ENCODE peak calls at places on chromosome 12, in five cellular contexts. One of them, this sample, is unnamed.

GRCh38 chr12:58787021-58787760 is 133.1 kb downstream of the LRIG3 start:
- DNase-seq in H1: no peak
- DNase-seq in H9: no peak
- DNase-seq in neuronal stem cell: no peak
- DNase-seq in trophoblast cell: no peak
- DNase-seq in this sample: no peak

GRCh38 chr12:127191124-127191523 is 1075.8 kb upstream of the TMEM132C start:
- DNase-seq in H1: no peak
- DNase-seq in H9: no peak
- DNase-seq in neuronal stem cell: no peak
- DNase-seq in trophoblast cell: no peak
- DNase-seq in this sample: no peak

GRCh38 chr12:79057540-79057939 is 193.0 kb downstream of the SYT1 start:
- DNase-seq in H1: no peak
- DNase-seq in H9: no peak
- DNase-seq in neuronal stem cell: no peak
- DNase-seq in trophoblast cell: no peak
- DNase-seq in this sample: no peak

GRCh38 chr12:22738945-22739344 is 114.0 kb downstream of the ETNK1 start:
- DNase-seq in H1: no peak
- DNase-seq in H9: no peak
- DNase-seq in neuronal stem cell: no peak
- DNase-seq in trophoblast cell: no peak
- DNase-seq in this sample: peak

GRCh38 chr12:47776471-47777143 is 3.6 kb downstream of the SLC48A1 start:
- DNase-seq in H1: no peak
- DNase-seq in H9: no peak
- DNase-seq in neuronal stem cell: no peak
- DNase-seq in trophoblast cell: peak
- DNase-seq in this sample: peak

GRCh38 chr12:8609061-8609570 is 3.5 kb downstream of the AICDA start:
- DNase-seq in H1: no peak
- DNase-seq in H9: peak
- DNase-seq in neuronal stem cell: peak
- DNase-seq in trophoblast cell: peak
- DNase-seq in this sample: peak

GRCh38 chr12:32003654-32004053 is 44.4 kb downstream of the RESF1 start:
- DNase-seq in H1: no peak
- DNase-seq in H9: no peak
- DNase-seq in neuronal stem cell: no peak
- DNase-seq in trophoblast cell: no peak
- DNase-seq in this sample: no peak

GRCh38 chr12:12403264-12404248 is 46.7 kb downstream of the BORCS5 start:
- DNase-seq in H1: no peak
- DNase-seq in H9: no peak
- DNase-seq in neuronal stem cell: no peak
- DNase-seq in trophoblast cell: peak
- DNase-seq in this sample: no peak

GRCh38 chr12:69688496-69689427 is 10.3 kb downstream of the BEST3 start:
- DNase-seq in H1: peak
- DNase-seq in H9: peak
- DNase-seq in neuronal stem cell: no peak
- DNase-seq in trophoblast cell: peak
- DNase-seq in this sample: peak

GRCh38 chr12:99259040-99259934 is 388.3 kb upstream of the GARIN6 start:
- DNase-seq in H1: no peak
- DNase-seq in H9: no peak
- DNase-seq in neuronal stem cell: no peak
- DNase-seq in trophoblast cell: peak
- DNase-seq in this sample: peak

GRCh38 chr12:10701226-10701681 is 21.9 kb downstream of the YBX3 start:
- DNase-seq in H1: no peak
- DNase-seq in H9: no peak
- DNase-seq in neuronal stem cell: no peak
- DNase-seq in trophoblast cell: no peak
- DNase-seq in this sample: no peak

GRCh38 chr12:19740472-19741131 is 301.3 kb downstream of the AEBP2 start:
- DNase-seq in H1: no peak
- DNase-seq in H9: no peak
- DNase-seq in neuronal stem cell: no peak
- DNase-seq in trophoblast cell: no peak
- DNase-seq in this sample: no peak

GRCh38 chr12:116818341-116818856 is 62.8 kb downstream of the HRK start:
- DNase-seq in H1: no peak
- DNase-seq in H9: no peak
- DNase-seq in neuronal stem cell: no peak
- DNase-seq in trophoblast cell: peak
- DNase-seq in this sample: peak

GRCh38 chr12:22437031-22437806 is 102.7 kb upstream of the ST8SIA1 start:
- DNase-seq in H1: no peak
- DNase-seq in H9: peak
- DNase-seq in neuronal stem cell: no peak
- DNase-seq in trophoblast cell: peak
- DNase-seq in this sample: no peak

GRCh38 chr12:123064356-123064755 is 83.9 kb downstream of the ARL6IP4 start:
- DNase-seq in H1: no peak
- DNase-seq in H9: no peak
- DNase-seq in neuronal stem cell: no peak
- DNase-seq in trophoblast cell: no peak
- DNase-seq in this sample: no peak

GRCh38 chr12:65823481-65824313 is 586 bp upstream of the HMGA2 start:
- DNase-seq in H1: peak
- DNase-seq in H9: peak
- DNase-seq in neuronal stem cell: peak
- DNase-seq in trophoblast cell: peak
- DNase-seq in this sample: peak
- H3K4me2 ChIP-seq in H1: peak
- H3K4me2 ChIP-seq in H9: peak
- H3K4me2 ChIP-seq in neuronal stem cell: peak
- H3K4me2 ChIP-seq in trophoblast cell: peak
- H3K4me2 ChIP-seq in this sample: peak

GRCh38 chr12:14601692-14602091 is 34.0 kb upstream of the PLBD1 start:
- DNase-seq in H1: no peak
- DNase-seq in H9: no peak
- DNase-seq in neuronal stem cell: no peak
- DNase-seq in trophoblast cell: no peak
- DNase-seq in this sample: no peak

GRCh38 chr12:14607561-14607960 is 39.9 kb upstream of the PLBD1 start:
- DNase-seq in H1: no peak
- DNase-seq in H9: no peak
- DNase-seq in neuronal stem cell: no peak
- DNase-seq in trophoblast cell: peak
- DNase-seq in this sample: no peak

GRCh38 chr12:14602128-14602527 is 34.4 kb upstream of the PLBD1 start:
- DNase-seq in H1: no peak
- DNase-seq in H9: no peak
- DNase-seq in neuronal stem cell: no peak
- DNase-seq in trophoblast cell: no peak
- DNase-seq in this sample: no peak

GRCh38 chr12:14605401-14605989 is 37.8 kb upstream of the PLBD1 start:
- DNase-seq in H1: no peak
- DNase-seq in H9: no peak
- DNase-seq in neuronal stem cell: no peak
- DNase-seq in trophoblast cell: peak
- DNase-seq in this sample: no peak
- H2BK12ac ChIP-seq in H1: no peak
- H2BK12ac ChIP-seq in H9: no peak
- H2BK12ac ChIP-seq in neuronal stem cell: no peak
- H2BK12ac ChIP-seq in trophoblast cell: no peak
- H2BK12ac ChIP-seq in this sample: no peak

GRCh38 chr12:100574262-100575074 is 984 bp downstream of the GAS2L3 start:
- DNase-seq in H1: no peak
- DNase-seq in H9: peak
- DNase-seq in neuronal stem cell: peak
- DNase-seq in trophoblast cell: peak
- DNase-seq in this sample: peak
- H3K4me2 ChIP-seq in H1: peak
- H3K4me2 ChIP-seq in H9: peak
- H3K4me2 ChIP-seq in neuronal stem cell: peak
- H3K4me2 ChIP-seq in trophoblast cell: peak
- H3K4me2 ChIP-seq in this sample: peak

DNA sequence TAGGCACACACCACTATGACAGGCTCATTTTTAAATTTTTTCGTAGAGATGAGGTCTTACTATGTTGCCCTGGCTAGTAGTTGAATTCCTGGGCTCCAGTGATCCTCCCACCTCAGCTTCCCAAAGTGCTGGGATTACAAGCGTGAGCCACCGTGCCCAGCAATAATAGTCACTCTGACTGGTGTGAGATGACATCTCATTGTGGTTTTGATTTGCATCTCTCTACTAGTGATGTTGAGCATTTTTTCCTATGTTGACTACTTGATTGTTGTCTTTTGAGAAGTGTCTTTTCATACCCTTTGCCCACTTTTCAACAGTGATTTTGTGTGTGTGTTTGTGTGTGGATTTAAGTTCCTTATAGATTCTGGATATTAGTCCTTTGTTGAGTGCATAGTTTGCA is 26.3 kb downstream of the ATP2A2 start:
- DNase-seq in H1: no peak
- DNase-seq in H9: no peak
- DNase-seq in neuronal stem cell: no peak
- DNase-seq in trophoblast cell: peak
- DNase-seq in this sample: peak
- H2BK12ac ChIP-seq in H1: no peak
- H2BK12ac ChIP-seq in H9: no peak
- H2BK12ac ChIP-seq in neuronal stem cell: no peak
- H2BK12ac ChIP-seq in trophoblast cell: no peak
- H2BK12ac ChIP-seq in this sample: no peak

GRCh38 chr12:88417531-88417930 is 162.7 kb downstream of the KITLG start:
- DNase-seq in H1: no peak
- DNase-seq in H9: no peak
- DNase-seq in neuronal stem cell: no peak
- DNase-seq in trophoblast cell: no peak
- DNase-seq in this sample: no peak

GRCh38 chr12:88411689-88412088 is 168.6 kb downstream of the KITLG start:
- DNase-seq in H1: no peak
- DNase-seq in H9: no peak
- DNase-seq in neuronal stem cell: no peak
- DNase-seq in trophoblast cell: no peak
- DNase-seq in this sample: no peak

GRCh38 chr12:88416155-88416554 is 164.1 kb downstream of the KITLG start:
- DNase-seq in H1: no peak
- DNase-seq in H9: no peak
- DNase-seq in neuronal stem cell: no peak
- DNase-seq in trophoblast cell: no peak
- DNase-seq in this sample: no peak

GRCh38 chr12:88416786-88417185 is 163.5 kb downstream of the KITLG start:
- DNase-seq in H1: no peak
- DNase-seq in H9: no peak
- DNase-seq in neuronal stem cell: no peak
- DNase-seq in trophoblast cell: no peak
- DNase-seq in this sample: no peak

DNA sequence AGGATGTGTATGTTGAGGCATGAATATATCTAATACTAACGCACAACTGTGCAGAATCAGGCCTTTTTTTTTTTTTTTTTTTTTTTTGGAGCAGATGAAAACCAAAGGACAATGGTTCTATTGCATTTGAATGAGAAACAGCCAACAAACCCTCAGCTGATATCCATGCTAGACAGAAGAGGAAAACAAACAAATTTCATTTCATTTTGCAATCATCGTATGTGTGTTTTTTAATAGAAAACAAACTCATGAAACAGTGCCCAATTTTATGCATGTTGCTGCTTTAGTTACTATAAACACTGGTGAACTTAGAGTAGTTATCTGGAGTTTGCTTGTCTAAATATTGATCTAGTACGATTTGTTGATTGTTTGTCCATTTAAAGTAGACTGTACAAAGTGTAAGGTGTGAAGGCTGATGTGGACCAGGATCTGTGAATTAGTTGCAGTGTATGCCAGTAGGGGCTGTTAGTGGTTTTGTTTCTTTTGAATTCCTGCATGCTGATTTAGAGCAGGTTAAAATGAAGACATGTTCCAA is 166.6 kb downstream of the KITLG start:
- DNase-seq in H1: no peak
- DNase-seq in H9: no peak
- DNase-seq in neuronal stem cell: no peak
- DNase-seq in trophoblast cell: no peak
- DNase-seq in this sample: no peak
- H3K4me2 ChIP-seq in H1: no peak
- H3K4me2 ChIP-seq in H9: no peak
- H3K4me2 ChIP-seq in neuronal stem cell: no peak
- H3K4me2 ChIP-seq in trophoblast cell: no peak
- H3K4me2 ChIP-seq in this sample: no peak

GRCh38 chr12:115353467-115353866 is 669.5 kb upstream of the TBX3 start:
- DNase-seq in H1: no peak
- DNase-seq in H9: no peak
- DNase-seq in neuronal stem cell: no peak
- DNase-seq in trophoblast cell: no peak
- DNase-seq in this sample: no peak

GRCh38 chr12:115357681-115358080 is 673.7 kb upstream of the TBX3 start:
- DNase-seq in H1: no peak
- DNase-seq in H9: no peak
- DNase-seq in neuronal stem cell: no peak
- DNase-seq in trophoblast cell: no peak
- DNase-seq in this sample: no peak

GRCh38 chr12:115354007-115354452 is 670.1 kb upstream of the TBX3 start:
- DNase-seq in H1: no peak
- DNase-seq in H9: no peak
- DNase-seq in neuronal stem cell: no peak
- DNase-seq in trophoblast cell: peak
- DNase-seq in this sample: peak

GRCh38 chr12:115354476-115354890 is 670.5 kb upstream of the TBX3 start:
- DNase-seq in H1: no peak
- DNase-seq in H9: no peak
- DNase-seq in neuronal stem cell: no peak
- DNase-seq in trophoblast cell: no peak
- DNase-seq in this sample: peak

DNA sequence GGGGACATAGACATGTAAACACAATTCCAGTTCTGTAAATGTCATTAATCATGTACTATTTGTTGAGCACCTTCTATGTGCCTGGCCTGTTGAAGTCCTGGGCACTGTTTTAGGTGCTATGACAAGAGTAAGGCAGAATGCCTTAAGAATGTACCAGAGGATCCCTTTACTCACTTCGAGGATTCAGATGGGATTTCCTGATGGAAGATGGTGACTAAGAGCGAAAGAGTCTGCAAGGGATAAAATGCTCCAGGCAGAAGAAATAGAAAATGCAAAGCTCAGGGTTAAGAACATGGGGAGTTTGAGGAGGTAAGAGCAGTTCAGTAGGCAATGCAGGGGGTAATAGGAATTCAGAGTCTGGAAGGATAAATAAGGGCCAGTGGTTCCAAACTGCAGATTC is 671.3 kb upstream of the TBX3 start:
- DNase-seq in H1: no peak
- DNase-seq in H9: no peak
- DNase-seq in neuronal stem cell: no peak
- DNase-seq in trophoblast cell: no peak
- DNase-seq in this sample: no peak
- H2BK12ac ChIP-seq in H1: no peak
- H2BK12ac ChIP-seq in H9: no peak
- H2BK12ac ChIP-seq in neuronal stem cell: no peak
- H2BK12ac ChIP-seq in trophoblast cell: no peak
- H2BK12ac ChIP-seq in this sample: no peak

GRCh38 chr12:89840162-89840922 is 131.7 kb upstream of the ATP2B1 start:
- DNase-seq in H1: no peak
- DNase-seq in H9: no peak
- DNase-seq in neuronal stem cell: no peak
- DNase-seq in trophoblast cell: no peak
- DNase-seq in this sample: no peak
- H3K4me2 ChIP-seq in H1: no peak
- H3K4me2 ChIP-seq in H9: no peak
- H3K4me2 ChIP-seq in neuronal stem cell: no peak
- H3K4me2 ChIP-seq in trophoblast cell: no peak
- H3K4me2 ChIP-seq in this sample: no peak

GRCh38 chr12:111503116-111503515 is 96.0 kb downstream of the ATXN2 start:
- DNase-seq in H1: no peak
- DNase-seq in H9: no peak
- DNase-seq in neuronal stem cell: no peak
- DNase-seq in trophoblast cell: no peak
- DNase-seq in this sample: peak
- H2BK12ac ChIP-seq in H1: no peak
- H2BK12ac ChIP-seq in H9: no peak
- H2BK12ac ChIP-seq in neuronal stem cell: no peak
- H2BK12ac ChIP-seq in trophoblast cell: no peak
- H2BK12ac ChIP-seq in this sample: no peak